ENCODE peak calls at places on chromosomes 6 and 20, in seven cellular contexts. T is psoas muscle, D is pancreas, J is tibial artery, L is aorta, A is vagina, E is stomach. M is an unnamed sample.
A peak's percentile ranks its signal among the peaks of the same experiment; 100 is the strongest.

GRCh38 chr6:124870611-124871201 is 91.5 kb upstream of the RNF217 start:
- DNase-seq in T (no peak), D (no peak), J (no peak), L (no peak), A (no peak), E (no peak), M (peak; percentile 74)

GRCh38 chr20:62652894-62653305 is 10.6 kb downstream of the SLCO4A1 start:
- DNase-seq in T (no peak), D (no peak), J (no peak), L (no peak), A (no peak), E (no peak), M (no peak)

GRCh38 chr6:30568245-30568644 is 3.0 kb upstream of the ABCF1 start:
- DNase-seq in T (no peak), D (no peak), J (no peak), L (no peak), A (no peak), E (no peak), M (no peak)

GRCh38 chr6:37809144-37809543 is 10.4 kb upstream of the ZFAND3 start:
- DNase-seq in T (peak; percentile 64), D (no peak), J (no peak), L (no peak), A (no peak), E (no peak), M (peak; percentile 54)

GRCh38 chr6:139872635-139873034 is 498.2 kb upstream of the CITED2 start:
- DNase-seq in T (no peak), D (no peak), J (no peak), L (no peak), A (no peak), E (no peak), M (no peak)

GRCh38 chr20:49262444-49262843 is 15.4 kb downstream of the ZNFX1 start:
- DNase-seq in T (no peak), D (no peak), J (no peak), L (no peak), A (no peak), E (no peak), M (no peak)

GRCh38 chr6:139846538-139847321 is 472.3 kb upstream of the CITED2 start:
- DNase-seq in T (no peak), D (no peak), J (no peak), L (no peak), A (no peak), E (no peak), M (no peak)

GRCh38 chr6:88105741-88106340 is 58.2 kb downstream of the SPACA1 start:
- DNase-seq in T (no peak), D (no peak), J (no peak), L (no peak), A (no peak), E (no peak), M (no peak)

GRCh38 chr6:56849876-56850275 is 105.0 kb upstream of the BEND6 start:
- DNase-seq in T (no peak), D (no peak), J (no peak), L (peak; percentile 35), A (no peak), E (no peak), M (peak; percentile 89)

GRCh38 chr6:23690650-23691049 is 435.4 kb upstream of the NRSN1 start:
- DNase-seq in T (no peak), D (no peak), J (no peak), L (no peak), A (no peak), E (no peak), M (no peak)

GRCh38 chr6:152769159-152769558 is 18.6 kb downstream of the VIP start:
- DNase-seq in T (no peak), D (no peak), J (no peak), L (no peak), A (no peak), E (no peak), M (no peak)

GRCh38 chr6:46235242-46235641 is 64.5 kb upstream of the ENPP5 start:
- DNase-seq in T (no peak), D (no peak), J (no peak), L (no peak), A (no peak), E (no peak), M (no peak)

DNA sequence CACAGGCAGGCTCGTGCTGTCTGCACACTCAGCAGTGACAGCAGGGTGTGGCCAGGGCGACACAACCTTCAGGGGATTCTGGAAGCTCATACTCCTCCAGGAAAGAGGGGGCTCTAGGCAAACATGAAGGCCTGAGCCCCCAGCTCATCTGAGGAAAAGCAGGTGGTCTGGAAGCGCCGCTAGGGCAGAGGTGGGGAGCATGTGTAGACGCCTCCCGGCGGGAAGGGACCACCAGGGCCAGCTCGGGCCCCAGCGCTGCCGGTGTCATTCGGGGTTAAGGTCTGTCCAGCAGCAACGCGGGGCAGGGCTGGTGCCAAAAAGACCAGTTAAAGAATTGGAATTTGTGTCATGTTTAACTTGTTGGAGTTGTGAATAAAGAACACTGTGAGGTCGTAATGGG is 39.3 kb upstream of the SYNJ2 start:
- DNase-seq in T (no peak), D (no peak), J (no peak), L (no peak), A (peak; percentile 65), E (no peak), M (no peak)
- H3K27ac ChIP-seq in T (no peak overlapping the region), D (no peak overlapping the region), J (no peak overlapping the region), L (no peak overlapping the region), A (no peak overlapping the region), E (no peak overlapping the region), M (no peak overlapping the region)

DNA sequence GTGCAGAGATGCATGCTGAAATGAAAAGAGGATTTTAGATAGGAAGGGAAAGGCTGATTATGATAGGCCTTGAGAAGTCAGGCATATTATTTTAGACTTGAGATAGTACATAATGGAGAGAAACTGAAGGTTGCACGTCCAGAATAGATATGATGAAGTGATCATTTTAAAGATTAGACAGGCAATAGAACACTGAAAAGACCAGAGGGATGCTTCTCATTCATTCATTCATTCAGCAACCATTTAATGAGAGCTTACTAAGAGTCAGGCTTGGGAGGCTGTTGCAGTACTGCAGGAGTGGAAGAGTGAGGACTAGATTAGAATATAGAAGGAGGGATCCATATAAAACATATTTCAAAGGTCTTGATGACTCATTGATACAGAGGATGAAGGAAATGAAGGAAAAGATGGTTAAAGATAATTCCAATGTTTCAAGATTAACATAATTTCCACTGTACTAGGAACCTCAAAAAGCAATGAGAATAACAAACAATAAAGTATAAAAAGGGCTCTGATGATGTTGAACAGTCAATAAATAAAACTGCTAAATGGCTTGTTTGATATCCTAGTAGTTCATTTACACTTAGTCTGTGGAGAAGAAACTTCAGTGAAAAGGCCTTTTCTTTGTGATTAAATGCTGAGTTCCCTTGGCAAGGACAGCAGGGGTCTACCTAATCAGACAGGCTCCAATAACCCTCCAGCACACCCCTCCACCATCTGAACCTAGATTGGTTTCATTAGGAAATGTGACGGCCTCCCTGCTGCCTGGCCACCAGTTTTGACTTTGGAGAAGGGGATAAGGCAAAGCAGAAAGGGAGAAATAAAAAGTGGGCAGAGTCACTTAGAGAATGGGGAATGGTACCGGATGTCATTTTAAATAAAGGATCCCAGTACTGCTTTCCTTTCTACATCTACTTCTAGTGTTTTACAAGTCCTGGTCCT is 5.3 kb upstream of the FBXO9 start:
- DNase-seq in T (no peak), D (no peak), J (no peak), L (no peak), A (no peak), E (no peak), M (peak; percentile 15)
- H3K27ac ChIP-seq in T (peak overlapping the region; percentile 93), D (no peak overlapping the region), J (peak overlapping the region; percentile 97), L (peak overlapping the region; percentile 48), A (peak overlapping the region; percentile 89), E (peak overlapping the region; percentile 95), M (peak overlapping the region; percentile 72)

GRCh38 chr6:133277895-133278545 is 36.9 kb downstream of the EYA4 start:
- DNase-seq in T (no peak), D (no peak), J (no peak), L (no peak), A (no peak), E (no peak), M (no peak)

GRCh38 chr6:133274813-133275212 is 33.7 kb downstream of the EYA4 start:
- DNase-seq in T (no peak), D (no peak), J (no peak), L (no peak), A (no peak), E (no peak), M (no peak)

GRCh38 chr6:133277228-133277894 is 36.2 kb downstream of the EYA4 start:
- DNase-seq in T (no peak), D (no peak), J (no peak), L (no peak), A (no peak), E (no peak), M (no peak)
- H3K27ac ChIP-seq in T (peak overlapping the region; percentile 60), D (no peak overlapping the region), J (no peak overlapping the region), L (no peak overlapping the region), A (no peak overlapping the region), E (no peak overlapping the region), M (no peak overlapping the region)

GRCh38 chr6:28142446-28142845 is 763 bp downstream of the ZKSCAN8 start:
- DNase-seq in T (no peak), D (no peak), J (no peak), L (no peak), A (no peak), E (no peak), M (peak; percentile 70)
- H3K27ac ChIP-seq in T (peak overlapping the region; percentile 84), D (no peak overlapping the region), J (peak overlapping the region; percentile 85), L (no peak overlapping the region), A (no peak overlapping the region), E (peak overlapping the region; percentile 85), M (peak overlapping the region; percentile 73)

DNA sequence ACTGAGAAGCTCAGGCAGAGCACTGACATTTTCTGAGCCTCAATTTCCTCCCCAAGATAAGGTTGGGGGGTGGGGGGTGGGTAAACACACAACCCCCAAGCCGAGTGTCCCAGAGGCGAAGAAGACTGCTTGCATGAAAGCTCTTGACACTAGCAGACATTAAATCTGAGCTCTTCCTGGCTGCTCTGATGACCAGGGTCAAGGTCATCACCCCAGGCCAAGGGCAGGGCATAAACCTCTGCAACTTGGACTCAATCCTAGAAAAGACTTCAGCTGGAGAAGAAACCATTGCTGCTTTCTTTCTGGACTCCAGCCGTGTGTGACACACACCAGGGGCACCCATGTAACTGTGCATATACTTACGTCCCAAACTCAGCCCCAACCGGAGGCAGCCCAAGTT is 109.0 kb downstream of the BANF2 start:
- DNase-seq in T (peak; percentile 23), D (no peak), J (no peak), L (no peak), A (no peak), E (no peak), M (no peak)
- H3K27ac ChIP-seq in T (no peak overlapping the region), D (no peak overlapping the region), J (peak overlapping the region; percentile 62), L (no peak overlapping the region), A (peak overlapping the region; percentile 85), E (peak overlapping the region; percentile 82), M (peak overlapping the region; percentile 61)